ENCODE peak calls at places on chromosomes 6 and 20, in five cellular contexts. Y, K, Z, M and F are unnamed samples. For H3K4me1, the result is how much of the 10 kb centered on the place peaks cover.

GRCh38 chr20:35650632-35651031 is 14.1 kb downstream of the CPNE1 start:
- DNase-seq in Z (no peak), Y (no peak), K (no peak), M (no peak), F (no peak)

GRCh38 chr20:37911838-37912273 is 8.9 kb downstream of the VSTM2L start:
- DNase-seq in K (no peak), Y (peak), Z (peak), M (peak), F (peak)

GRCh38 chr6:127420558-127420957 is 38.6 kb downstream of the KIAA0408 start:
- DNase-seq in K (peak), Z (peak), Y (peak), M (no peak), F (peak)

GRCh38 chr6:137471951-137472350 is 22.2 kb downstream of the OLIG3 start:
- DNase-seq in M (no peak), K (no peak), Y (no peak), Z (no peak), F (no peak)

GRCh38 chr20:48787861-48788375 is 39.9 kb downstream of the PREX1 start:
- DNase-seq in K (peak), M (no peak), Z (peak), Y (no peak), F (peak)

GRCh38 chr6:169859978-169860703 is 108.7 kb downstream of the ERMARD start:
- DNase-seq in Y (no peak), K (no peak), M (peak), Z (no peak), F (no peak)

GRCh38 chr6:127547909-127548649 is 28.9 kb upstream of the C6orf58 start:
- DNase-seq in K (no peak), Z (no peak), M (no peak), Y (no peak), F (no peak)

GRCh38 chr6:54758340-54758739 is 88.2 kb upstream of the FAM83B start:
- DNase-seq in M (no peak), K (no peak), Z (no peak), Y (no peak), F (no peak)

GRCh38 chr6:108168026-108168463 is 2.2 kb downstream of the NR2E1 start:
- DNase-seq in Z (no peak), K (no peak), Y (peak), M (peak), F (no peak)

GRCh38 chr6:112037783-112038216 is 16.1 kb upstream of the CCN6 start:
- DNase-seq in K (peak), Z (peak), M (no peak), Y (no peak), F (peak)

GRCh38 chr6:135114355-135115145 is 59.9 kb upstream of the HBS1L start:
- DNase-seq in M (no peak), Z (no peak), K (no peak), Y (no peak), F (no peak)

GRCh38 chr20:32358632-32358882 is 426 bp downstream of the ASXL1 start:
- DNase-seq in M (no peak), K (no peak), Y (no peak), Z (no peak), F (no peak)

GRCh38 chr6:158039571-158040050 is 57.9 kb downstream of the SYNJ2 start:
- DNase-seq in K (no peak), Y (no peak), M (no peak), Z (peak), F (no peak)

DNA sequence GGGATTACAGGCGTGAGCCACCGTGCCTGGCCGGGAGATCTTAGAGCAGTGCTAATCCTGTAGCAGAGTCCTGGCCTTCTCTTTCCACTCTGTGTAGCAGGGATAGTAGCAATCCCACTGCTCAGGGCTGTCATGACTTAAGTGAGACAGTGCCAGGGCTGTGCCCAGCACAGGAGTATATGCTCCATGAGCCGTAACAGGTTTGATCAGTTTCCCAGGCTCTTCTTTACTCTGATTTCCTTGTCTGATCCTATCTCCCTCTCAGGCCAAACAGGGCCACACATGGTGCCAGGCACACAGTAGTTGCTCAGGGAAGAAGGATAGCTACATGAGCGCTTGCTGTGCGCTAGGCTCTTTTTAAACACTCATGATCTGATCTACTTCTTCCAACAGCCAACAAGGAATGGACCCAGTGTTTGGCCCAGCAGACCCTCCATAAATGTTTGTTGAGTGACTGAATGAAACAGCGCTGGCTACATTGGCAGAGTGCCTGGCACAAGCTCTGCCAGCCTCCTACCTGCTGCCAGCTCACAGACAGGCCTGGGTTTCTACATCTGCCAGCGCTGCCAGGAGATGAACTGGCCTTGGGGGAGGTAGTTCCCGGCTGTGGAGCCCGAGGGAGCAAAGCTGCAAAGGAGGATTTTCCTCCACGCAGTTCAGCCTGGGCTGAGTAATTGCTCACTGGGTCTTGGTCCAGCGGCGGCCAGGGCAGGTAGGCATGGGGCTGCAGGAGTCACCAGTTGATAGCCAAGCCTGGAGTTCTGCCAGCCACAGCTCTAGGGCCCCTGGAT is 36.9 kb downstream of the SNAI1 start:
- DNase-seq in Z (no peak), Y (no peak), M (no peak), K (no peak), F (peak)
- H3K4me1 ChIP-seq in Z (under half), Y (under half), M (under half), K (under half), F (under half)

DNA sequence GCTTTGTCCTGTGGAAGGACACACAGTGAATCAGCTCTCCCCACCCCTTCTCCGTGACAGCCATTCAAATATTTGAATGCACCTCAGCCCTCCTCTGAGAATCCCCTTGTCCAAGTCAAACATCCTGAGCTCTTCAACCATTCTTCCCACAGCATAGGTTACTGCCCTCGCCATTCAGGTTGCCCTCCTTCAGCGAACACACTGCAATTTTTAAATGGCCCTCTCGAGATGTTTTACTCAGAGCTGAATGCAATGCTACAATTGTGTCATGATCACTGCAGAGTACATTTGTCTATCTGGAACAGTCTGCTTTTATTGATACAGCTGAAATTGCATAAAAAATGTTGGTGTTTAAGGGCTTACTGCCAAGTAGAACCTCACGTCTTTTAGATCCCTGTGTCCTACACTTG is 48.9 kb downstream of the SLC2A12 start:
- DNase-seq in K (no peak), M (no peak), Y (peak), Z (peak), F (no peak)
- H3K4me2 ChIP-seq in K (no peak), M (no peak), Y (peak), Z (no peak), F (no peak)

DNA sequence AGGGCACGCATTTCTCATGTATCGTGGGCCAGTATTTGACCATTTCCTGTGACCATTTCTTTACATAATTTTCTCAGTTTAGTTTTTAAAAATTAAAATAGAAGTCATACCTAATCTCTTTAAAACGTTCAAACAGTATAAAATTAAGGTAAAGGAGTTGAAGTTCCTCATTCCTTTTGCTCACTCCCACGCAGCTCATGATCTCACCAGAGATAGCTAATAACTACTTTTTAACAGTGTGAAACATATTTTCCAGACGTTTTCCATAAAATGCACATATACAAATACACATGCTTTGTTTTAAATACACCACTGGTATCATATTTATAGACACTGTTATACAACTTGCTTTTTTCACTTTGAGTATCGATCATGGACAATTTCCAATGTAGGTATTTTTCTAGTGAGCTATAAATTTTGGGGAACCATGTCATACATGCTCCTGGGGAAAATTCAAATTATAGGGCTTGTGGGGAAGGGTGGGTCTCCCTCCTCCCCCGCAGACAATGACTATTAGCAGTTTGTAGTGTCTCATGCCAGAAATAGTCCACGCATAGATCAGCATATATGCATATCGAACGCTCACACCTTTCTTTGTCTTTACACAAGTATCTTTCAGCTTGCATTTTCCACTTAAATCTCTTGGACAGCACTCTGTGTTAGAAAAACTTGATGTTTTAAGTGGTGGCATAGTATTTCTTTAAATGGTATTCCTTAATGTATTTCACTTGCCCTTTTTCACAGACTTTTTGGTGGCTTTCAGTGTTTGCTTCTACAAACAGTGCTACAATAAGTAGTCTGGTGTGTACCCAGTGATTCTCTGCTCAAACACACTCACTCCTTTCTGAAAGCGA is 145.5 kb upstream of the ZNF217 start:
- DNase-seq in M (no peak), K (no peak), Z (peak), Y (no peak), F (no peak)
- H3K4me1 ChIP-seq in M (under half), K (half or more), Z (under half), Y (half or more), F (under half)

GRCh38 chr6:52497652-52498408 is 77.7 kb downstream of the EFHC1 start:
- DNase-seq in Z (peak), M (peak), Y (no peak), K (no peak), F (no peak)

GRCh38 chr6:52499026-52499425 is 77.8 kb downstream of the TRAM2 start:
- DNase-seq in K (no peak), Y (peak), M (peak), Z (peak), F (no peak)

GRCh38 chr6:52500268-52501129 is 76.4 kb downstream of the TRAM2 start:
- DNase-seq in Z (no peak), K (no peak), M (no peak), Y (no peak), F (no peak)

GRCh38 chr6:52499681-52500239 is 77.1 kb downstream of the TRAM2 start:
- DNase-seq in M (peak), K (no peak), Z (no peak), Y (no peak), F (no peak)

DNA sequence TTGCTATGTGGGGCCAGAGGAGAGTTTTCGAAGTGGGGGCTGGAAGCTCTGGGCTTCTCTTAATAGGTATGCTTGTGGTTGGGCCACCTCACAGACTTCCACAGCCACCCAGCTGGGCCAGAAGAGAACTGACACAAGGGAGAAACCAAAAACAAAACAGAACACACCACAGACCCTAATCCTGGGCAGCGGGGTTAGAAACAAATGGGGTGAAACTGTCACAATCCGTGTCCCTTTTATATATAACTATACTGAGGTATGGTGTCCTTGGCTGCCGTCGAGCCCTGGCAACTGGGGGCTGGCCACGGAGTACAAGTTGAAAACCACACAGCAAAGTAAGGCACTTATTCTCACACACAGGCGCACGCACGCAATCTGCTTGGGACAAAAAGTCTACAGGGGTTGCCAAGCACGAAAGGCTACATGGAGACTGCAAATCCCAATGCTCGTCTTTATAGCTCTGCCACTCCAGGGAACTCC is 78.3 kb downstream of the TRAM2 start:
- DNase-seq in Y (no peak), M (no peak), Z (no peak), K (no peak), F (no peak)
- H3K4me2 ChIP-seq in Y (no peak), M (no peak), Z (no peak), K (no peak), F (no peak)

DNA sequence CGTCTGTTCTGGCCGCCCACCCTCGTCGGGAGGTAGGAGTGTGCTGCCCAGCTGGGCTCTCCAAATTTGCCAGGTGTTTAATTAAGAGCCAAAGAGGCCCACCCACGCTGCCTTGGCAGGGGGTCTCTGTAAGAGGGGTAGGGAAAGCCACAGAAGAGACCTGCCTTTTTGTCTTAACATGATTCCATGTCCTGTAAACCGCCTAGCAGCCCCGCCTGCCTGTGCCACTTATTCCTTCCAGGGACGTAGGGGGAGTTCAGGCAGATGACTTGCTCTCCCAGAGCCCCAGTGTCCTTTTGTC is 2.1 kb downstream of the FAM210B start:
- DNase-seq in Y (peak), M (no peak), Z (no peak), K (no peak), F (no peak)
- H3K4me1 ChIP-seq in Y (under half), M (under half), Z (under half), K (under half), F (under half)